ENCODE peak calls at places on chromosomes 3 and 15, in eight cellular contexts. L is GM23338; K is upper lobe of right lung; O is CD8-positive, alpha-beta T cell; G is right atrium auricular region; N is transverse colon; S is mucosa of descending colon; X is tibial artery. Y is an unnamed sample.

GRCh38 chr15:45948226-45948625 is 313.4 kb downstream of the SQOR start:
- DNase-seq in L (peak; percentile 53), K (no peak), O (no peak), G (no peak), N (no peak), S (no peak), X (no peak), Y (no peak)

GRCh38 chr3:44561076-44561475 is 6.1 kb downstream of the ZKSCAN7 start:
- DNase-seq in L (no peak), K (no peak), O (no peak), G (no peak), N (no peak), S (no peak), X (no peak), Y (no peak)

GRCh38 chr3:7190094-7190493 is 329.2 kb downstream of the GRM7 start:
- DNase-seq in L (no peak), K (no peak), O (no peak), G (no peak), N (no peak), S (no peak), X (no peak), Y (no peak)

GRCh38 chr3:122112754-122113153 is 57.6 kb downstream of the CD86 start:
- DNase-seq in L (no peak), K (no peak), O (no peak), G (no peak), N (no peak), S (no peak), X (no peak), Y (no peak)

GRCh38 chr3:197549261-197549885 is 6.4 kb downstream of the BDH1 start:
- DNase-seq in L (peak; percentile 35), K (no peak), O (no peak), G (no peak), N (no peak), S (no peak), X (no peak), Y (no peak)

GRCh38 chr15:58285921-58286278 is 145.9 kb upstream of the LIPC start:
- DNase-seq in L (no peak), K (no peak), O (no peak), G (no peak), N (no peak), S (no peak), X (no peak), Y (no peak)

GRCh38 chr3:10869460-10869859 is 53.4 kb downstream of the SLC6A11 start:
- DNase-seq in L (no peak), K (no peak), O (no peak), G (no peak), N (no peak), S (no peak), X (no peak), Y (no peak)

GRCh38 chr15:51190424-51191068 is 95.8 kb upstream of the TNFAIP8L3 start:
- DNase-seq in L (no peak), K (no peak), O (no peak), G (no peak), N (no peak), S (no peak), X (peak; percentile 81), Y (no peak)

GRCh38 chr3:134446800-134447199 is 39.0 kb downstream of the ANAPC13 start:
- DNase-seq in L (no peak), K (no peak), O (no peak), G (no peak), N (no peak), S (no peak), X (no peak), Y (no peak)

GRCh38 chr3:120560304-120561250 is 35.6 kb upstream of the NDUFB4 start:
- DNase-seq in L (peak; percentile 67), K (no peak), O (no peak), G (no peak), N (no peak), S (no peak), X (no peak), Y (no peak)

GRCh38 chr3:24680214-24680967 is 185.7 kb upstream of the THRB start:
- DNase-seq in L (peak; percentile 87), K (peak; percentile 76), O (no peak), G (peak; percentile 73), N (peak; percentile 55), S (peak; percentile 50), X (peak; percentile 77), Y (peak; percentile 21)

GRCh38 chr3:149487598-149488197 is 13.2 kb downstream of the TM4SF4 start:
- DNase-seq in L (peak; percentile 81), K (no peak), O (no peak), G (no peak), N (peak; percentile 15), S (no peak), X (no peak), Y (no peak)
- TF ChIP-seq CTCF in L (peak; percentile 72), K (peak; percentile 44), O (peak; percentile 32), G (peak; percentile 29), N (peak; percentile 24), S (no peak), X (no peak), Y (peak; percentile 80)

GRCh38 chr3:99948467-99949089 is 130.9 kb downstream of the CMSS1 start:
- DNase-seq in L (no peak), K (no peak), O (no peak), G (no peak), N (no peak), S (no peak), X (no peak), Y (no peak)
- H3K4me3 ChIP-seq in L (no peak overlapping the region), K (no peak overlapping the region), O (no peak overlapping the region), G (no peak overlapping the region), N (no peak overlapping the region), S (no peak overlapping the region), X (no peak overlapping the region), Y (no peak overlapping the region)

DNA sequence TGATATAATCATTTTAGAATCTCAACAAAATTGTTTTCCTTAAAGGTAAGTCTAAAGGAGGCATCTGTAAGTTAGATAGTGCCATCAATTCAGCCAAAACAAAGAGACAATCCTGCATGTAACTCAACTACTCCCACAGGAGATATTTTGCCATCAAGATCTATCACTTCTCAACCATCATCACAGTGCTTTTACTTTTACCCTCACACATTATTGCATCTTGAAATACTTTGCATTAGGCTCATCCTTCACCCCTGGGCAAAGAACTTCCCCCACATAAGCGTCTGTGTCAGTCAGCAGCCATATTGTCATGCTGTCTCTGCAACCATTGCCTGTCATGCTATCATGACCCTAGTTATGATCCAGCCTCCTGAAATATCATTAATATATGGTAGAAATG is 54.9 kb upstream of the NLGN1 start:
- DNase-seq in L (no peak), K (no peak), O (no peak), G (no peak), N (no peak), S (no peak), X (no peak), Y (no peak)
- H3K36me3 ChIP-seq in L (no peaks in the 10 kb centered on the region), K (no peaks in the 10 kb centered on the region), O (no peaks in the 10 kb centered on the region), G (no peaks in the 10 kb centered on the region), N (no peaks in the 10 kb centered on the region), S (no peaks in the 10 kb centered on the region), X (no peaks in the 10 kb centered on the region), Y (no peaks in the 10 kb centered on the region)

GRCh38 chr15:68372291-68372811 is 59.6 kb downstream of the ITGA11 start:
- DNase-seq in L (peak; percentile 80), K (no peak), O (no peak), G (peak; percentile 58), N (no peak), S (no peak), X (peak; percentile 59), Y (no peak)
- TF ChIP-seq CTCF in L (peak; percentile 58), K (peak; percentile 32), O (no peak), G (peak; percentile 66), N (peak; percentile 10), S (no peak), X (peak; percentile 30), Y (peak; percentile 25)

GRCh38 chr15:95558916-95559315 is 771.6 kb upstream of the NR2F2 start:
- DNase-seq in L (no peak), K (no peak), O (no peak), G (no peak), N (no peak), S (no peak), X (no peak), Y (no peak)

GRCh38 chr15:95556866-95557225 is 773.7 kb upstream of the NR2F2 start:
- DNase-seq in L (peak; percentile 13), K (no peak), O (no peak), G (no peak), N (no peak), S (no peak), X (no peak), Y (no peak)

GRCh38 chr15:95558131-95558530 is 772.4 kb upstream of the NR2F2 start:
- DNase-seq in L (no peak), K (no peak), O (no peak), G (no peak), N (no peak), S (no peak), X (no peak), Y (no peak)

GRCh38 chr15:95556225-95556624 is 774.3 kb upstream of the NR2F2 start:
- DNase-seq in L (no peak), K (no peak), O (no peak), G (no peak), N (no peak), S (no peak), X (no peak), Y (no peak)

GRCh38 chr15:95557226-95558046 is 773.1 kb upstream of the NR2F2 start:
- DNase-seq in L (no peak), K (no peak), O (no peak), G (no peak), N (no peak), S (no peak), X (peak; percentile 68), Y (no peak)
- H3K4me3 ChIP-seq in L (no peak overlapping the region), K (no peak overlapping the region), O (no peak overlapping the region), G (no peak overlapping the region), N (no peak overlapping the region), S (no peak overlapping the region), X (no peak overlapping the region), Y (no peak overlapping the region)